ENCODE peak calls at places on chromosomes 4 and X, in seven cellular contexts. J is suprapubic skin, K is right lobe of liver, E is HCT116, Q is heart left ventricle, B is spleen, X is Peyer's patch. C is an unnamed sample. For H3K27me3, the result is how much of the 10 kb centered on the place peaks cover.

GRCh38 chr4:65668201-65669007 is 1.9 kb downstream of the EPHA5 start:
- DNase-seq in J (peak), K (no peak), E (no peak), Q (no peak), B (peak), X (no peak), C (peak)

GRCh38 chr4:14269824-14270223 is 642.3 kb upstream of the BOD1L1 start:
- DNase-seq in J (no peak), K (no peak), E (no peak), Q (peak), B (no peak), X (peak), C (no peak)

GRCh38 chr4:124199755-124200154 is 512.8 kb downstream of the ANKRD50 start:
- DNase-seq in J (no peak), K (no peak), E (no peak), Q (no peak), B (no peak), X (no peak), C (no peak)

GRCh38 chr4:5050520-5050955 is 742 bp upstream of the STK32B start:
- DNase-seq in J (peak), K (peak), E (peak), Q (peak), B (peak), X (peak), C (peak)

GRCh38 chr4:52234539-52235174 is 183.6 kb downstream of the SPATA18 start:
- DNase-seq in J (no peak), K (no peak), E (peak), Q (no peak), B (no peak), X (no peak), C (no peak)

GRCh38 chr4:137711502-137711901 is 179.2 kb upstream of the PCDH18 start:
- DNase-seq in J (no peak), K (no peak), E (no peak), Q (no peak), B (no peak), X (no peak), C (no peak)

GRCh38 chr4:25065451-25065850 is 34.7 kb upstream of the LGI2 start:
- DNase-seq in J (no peak), K (no peak), E (no peak), Q (no peak), B (no peak), X (no peak), C (no peak)

GRCh38 chr4:88522702-88523324 is 763 bp downstream of the PYURF start:
- DNase-seq in J (peak), K (peak), E (no peak), Q (peak), B (peak), X (peak), C (peak)

GRCh38 chrX:129693343-129693742 is 38.6 kb upstream of the APLN start:
- DNase-seq in J (no peak), K (no peak), E (no peak), Q (no peak), B (no peak), X (no peak), C (no peak)

GRCh38 chr4:27278615-27279014 is 418.0 kb downstream of the STIM2 start:
- DNase-seq in J (no peak), K (no peak), E (no peak), Q (no peak), B (no peak), X (no peak), C (no peak)

GRCh38 chr4:87967193-87967592 is 8.3 kb upstream of the SPP1 start:
- DNase-seq in J (no peak), K (no peak), E (no peak), Q (no peak), B (no peak), X (no peak), C (no peak)

GRCh38 chrX:152819271-152819670 is 11.3 kb downstream of the CETN2 start:
- DNase-seq in J (no peak), K (no peak), E (no peak), Q (no peak), B (no peak), X (no peak), C (no peak)

GRCh38 chr4:168882650-168883233 is 127.3 kb downstream of the CBR4 start:
- DNase-seq in J (peak), K (no peak), E (no peak), Q (no peak), B (no peak), X (no peak), C (peak)

GRCh38 chrX:16869393-16870094 is 618 bp downstream of the RBBP7 start:
- DNase-seq in J (peak), K (peak), E (no peak), Q (peak), B (peak), X (peak), C (peak)

DNA sequence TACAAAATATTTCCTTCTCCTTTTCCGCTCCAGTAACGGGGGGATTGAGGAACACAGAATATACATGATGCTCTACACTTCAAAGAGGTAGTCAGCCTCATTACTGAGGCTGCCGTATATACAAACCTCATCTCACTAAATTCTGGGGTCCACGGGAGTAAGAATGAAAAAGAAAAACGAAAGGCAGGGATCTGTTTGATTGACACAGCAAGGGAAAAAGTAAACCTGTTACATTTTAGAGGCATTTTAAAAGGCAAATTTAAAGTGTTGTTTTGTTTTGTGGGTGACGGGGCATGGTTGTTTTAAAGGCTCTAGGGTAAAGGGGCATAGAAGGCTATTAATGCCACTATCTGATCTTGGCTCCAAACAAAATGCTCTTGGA is 2.9 kb upstream of the PCDH10 start:
- DNase-seq in J (no peak), K (no peak), E (no peak), Q (no peak), B (no peak), X (no peak), C (no peak)
- H3K27me3 ChIP-seq in J (half or more), K (under half), E (under half), Q (under half), B (under half), X (under half), C (under half)

DNA sequence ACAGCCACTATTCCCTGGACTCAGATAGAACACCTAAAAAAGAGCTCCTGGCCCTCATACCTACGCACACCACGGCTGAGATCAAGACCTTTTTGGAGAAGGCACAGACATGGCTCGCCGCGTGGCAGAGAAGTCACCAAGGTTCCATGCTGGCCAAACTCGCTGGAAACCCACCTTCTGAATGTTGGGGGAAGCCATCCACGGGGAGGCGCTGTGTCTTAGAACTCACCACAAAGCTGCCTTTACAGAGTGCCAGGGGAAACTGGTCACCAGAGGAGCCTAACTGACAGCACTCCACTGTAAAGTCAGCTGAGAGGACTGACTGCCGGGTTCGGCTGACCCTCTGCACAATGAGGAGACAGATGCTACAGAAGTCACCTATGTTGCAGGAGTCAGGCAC is 97.9 kb downstream of the NEUROG2 start:
- DNase-seq in J (no peak), K (no peak), E (no peak), Q (no peak), B (no peak), X (no peak), C (no peak)
- TF ChIP-seq CTCF in J (no peak), K (no peak), E (no peak), Q (no peak), B (no peak), X (no peak), C (no peak)

DNA sequence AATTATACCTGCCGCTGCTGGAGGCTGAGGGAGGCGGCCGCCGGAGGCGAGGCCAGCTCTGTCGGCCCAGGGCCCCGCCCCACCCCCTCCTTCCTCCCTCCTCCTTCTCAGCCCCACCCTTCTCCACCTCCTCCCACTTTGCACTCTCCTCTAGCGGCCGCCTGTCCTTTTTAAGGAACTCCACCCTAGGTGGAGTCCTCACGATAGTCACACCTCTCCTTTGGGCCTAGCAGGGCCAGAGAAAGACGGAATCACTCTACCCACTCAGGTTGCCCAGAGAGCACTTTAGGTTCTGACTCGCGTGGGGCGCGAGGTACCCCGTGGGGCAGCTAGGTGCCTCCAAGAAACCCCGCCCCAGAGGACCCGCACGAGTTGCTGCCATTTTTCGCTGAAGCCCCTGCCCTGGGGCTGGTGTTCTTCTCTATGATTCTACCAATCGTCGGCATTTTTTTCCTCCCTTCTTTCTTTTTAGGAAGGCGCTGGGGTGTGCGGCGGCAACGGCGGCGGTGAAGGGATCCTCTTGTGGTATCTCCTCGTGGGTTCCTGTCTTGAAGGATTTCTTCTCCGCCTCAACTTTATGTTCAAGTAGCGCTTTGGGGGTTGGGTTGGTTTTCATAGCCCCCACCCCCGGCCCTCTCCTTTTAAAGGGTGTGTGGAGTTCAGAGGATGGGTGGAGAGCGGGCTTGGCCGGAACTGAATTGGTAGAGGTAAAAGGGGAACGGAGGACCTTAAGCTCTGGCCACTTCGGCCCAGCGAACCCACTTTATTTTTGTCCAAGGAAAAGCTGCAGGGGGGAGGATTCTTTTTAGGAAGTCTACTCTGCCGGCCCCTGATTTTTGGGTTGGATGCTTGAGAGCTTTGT is at the start of gene KLF8:
- DNase-seq in J (peak), K (no peak), E (peak), Q (peak), B (no peak), X (peak), C (peak)
- TF ChIP-seq POLR2A in J (no peak), K (no peak), E (no peak), Q (no peak), B (no peak), X (no peak), C (no peak)

GRCh38 chrX:25016361-25016671 is 551 bp upstream of the ARX start:
- DNase-seq in J (no peak), K (no peak), E (no peak), Q (no peak), B (no peak), X (no peak), C (no peak)
- H3K27me3 ChIP-seq in J (half or more), K (under half), E (under half), Q (under half), B (under half), X (under half), C (half or more)

GRCh38 chr4:8110071-8110986 is 48.3 kb downstream of the ABLIM2 start:
- DNase-seq in J (no peak), K (peak), E (no peak), Q (no peak), B (no peak), X (no peak), C (no peak)
- TF ChIP-seq CTCF in J (no peak), K (no peak), E (no peak), Q (no peak), B (no peak), X (no peak), C (no peak)

GRCh38 chrX:12972239-12972638 is 2.7 kb upstream of the TMSB4X start:
- DNase-seq in J (no peak), K (no peak), E (no peak), Q (no peak), B (no peak), X (no peak), C (no peak)

GRCh38 chrX:12967711-12968465 is 7.0 kb upstream of the TMSB4X start:
- DNase-seq in J (no peak), K (no peak), E (no peak), Q (no peak), B (peak), X (no peak), C (no peak)

GRCh38 chrX:12972867-12973560 is 1.9 kb upstream of the TMSB4X start:
- DNase-seq in J (no peak), K (no peak), E (no peak), Q (no peak), B (no peak), X (no peak), C (no peak)

GRCh38 chrX:12971282-12972003 is 3.5 kb upstream of the TMSB4X start:
- DNase-seq in J (peak), K (no peak), E (no peak), Q (peak), B (peak), X (peak), C (no peak)

DNA sequence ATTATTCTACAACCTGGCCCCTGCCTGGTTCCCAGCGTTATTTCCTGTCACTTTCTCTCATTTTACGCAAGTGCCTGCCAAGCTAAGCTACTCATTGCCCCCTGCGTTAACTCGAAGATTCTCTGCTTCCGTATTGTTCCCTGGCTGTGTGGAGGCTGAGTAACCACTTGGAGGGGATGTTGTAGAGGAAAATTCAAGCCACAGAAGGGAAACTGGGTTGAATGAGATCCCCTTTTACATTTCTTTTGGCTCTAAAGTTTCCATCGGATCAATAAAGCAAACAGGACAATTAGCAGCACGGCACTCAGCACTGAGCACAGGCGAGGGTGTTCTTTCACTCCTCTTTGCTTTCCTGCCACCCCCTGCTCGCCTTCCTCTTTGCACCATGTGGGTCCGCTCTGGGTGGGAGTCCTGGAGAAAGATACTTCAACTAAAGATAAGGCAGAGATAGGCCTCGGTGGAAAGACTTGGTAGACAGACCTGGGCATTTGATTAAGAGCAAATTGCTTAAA is 4.2 kb upstream of the TMSB4X start:
- DNase-seq in J (no peak), K (no peak), E (no peak), Q (no peak), B (peak), X (peak), C (no peak)
- TF ChIP-seq POLR2A in J (no peak), K (peak), E (no peak), Q (no peak), B (no peak), X (no peak), C (no peak)

DNA sequence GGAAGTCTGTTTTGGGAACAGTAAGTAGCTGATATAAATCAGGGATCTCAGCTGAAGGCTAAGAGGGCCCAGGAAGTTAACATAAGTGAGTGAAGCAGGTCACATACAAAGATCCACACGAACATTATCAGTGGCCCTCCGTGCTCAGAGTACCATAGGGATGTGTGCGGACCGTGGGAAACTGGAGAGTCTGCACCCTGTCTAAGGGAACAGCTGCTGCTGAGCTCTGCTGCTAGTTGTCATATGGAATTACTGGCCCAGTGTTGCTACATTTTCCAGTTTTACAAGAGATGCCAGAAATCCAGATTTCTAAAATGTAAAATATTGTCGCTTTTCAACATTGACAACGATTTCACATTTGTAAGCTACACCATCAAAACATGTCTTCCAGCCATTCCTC is 90.5 kb downstream of the RTL5 start:
- DNase-seq in J (no peak), K (no peak), E (no peak), Q (no peak), B (no peak), X (no peak), C (peak)
- H3K27me3 ChIP-seq in J (under half), K (under half), E (under half), Q (under half), B (under half), X (under half), C (under half)